ENCODE peak calls at places on chromosomes 12 and 14, in seven cellular contexts. G is WTC11, M is B cell, A is left lung, E is PC-3, F is lung, O is GM12865. B is an unnamed sample.

GRCh38 chr14:98548071-98548686 is 723.8 kb downstream of the BCL11B start:
- DNase-seq in M (no peak), A (no peak), O (peak), F (no peak), G (no peak), E (no peak), B (no peak)

GRCh38 chr14:68976160-68977067 is 2.7 kb downstream of the ACTN1 start:
- DNase-seq in F (no peak), M (no peak), A (no peak), G (no peak), E (no peak), O (no peak), B (no peak)

GRCh38 chr14:94176808-94177207 is 2.7 kb downstream of the PPP4R4 start:
- DNase-seq in A (no peak), E (no peak), O (no peak), M (no peak), F (no peak), G (no peak), B (no peak)

GRCh38 chr14:59630281-59630963 is 53.8 kb upstream of the CCDC175 start:
- DNase-seq in E (no peak), O (no peak), A (no peak), F (no peak), G (peak), M (no peak), B (peak)

GRCh38 chr12:56307221-56307965 is 7.3 kb upstream of the CS start:
- DNase-seq in O (no peak), E (no peak), G (no peak), F (no peak), A (no peak), M (no peak), B (no peak)

GRCh38 chr12:108356902-108357806 is 18.0 kb upstream of the CMKLR1 start:
- DNase-seq in M (no peak), O (no peak), E (no peak), G (no peak), A (no peak), F (no peak), B (no peak)

GRCh38 chr12:57342207-57342691 is 88.6 kb downstream of the R3HDM2 start:
- DNase-seq in F (peak), O (no peak), G (peak), A (peak), M (no peak), E (no peak), B (peak)

GRCh38 chr12:89875225-89875624 is 166.6 kb upstream of the ATP2B1 start:
- DNase-seq in O (no peak), F (no peak), A (no peak), G (no peak), M (no peak), E (no peak), B (no peak)

GRCh38 chr14:24241829-24242443 is 487 bp downstream of the TINF2 start:
- DNase-seq in M (peak), O (peak), F (peak), G (peak), E (peak), A (peak), B (peak)

GRCh38 chr12:107990325-107990724 is 138.8 kb upstream of the WSCD2 start:
- DNase-seq in O (peak), A (no peak), M (peak), G (peak), E (peak), F (no peak), B (peak)

GRCh38 chr12:57323402-57323801 is 72.4 kb upstream of the STAC3 start:
- DNase-seq in F (no peak), E (no peak), O (no peak), M (no peak), G (no peak), A (no peak), B (no peak)

GRCh38 chr12:111469406-111469805 is 63.7 kb downstream of the SH2B3 start:
- DNase-seq in O (no peak), E (no peak), M (no peak), G (no peak), A (no peak), F (no peak), B (no peak)

GRCh38 chr12:31732926-31733548 is 4.2 kb upstream of the AMN1 start:
- DNase-seq in G (peak), A (no peak), O (peak), M (no peak), F (no peak), E (peak), B (peak)

GRCh38 chr14:20278414-20278813 is 27.3 kb downstream of the TTC5 start:
- DNase-seq in O (no peak), M (no peak), E (peak), A (no peak), G (no peak), F (no peak), B (peak)

GRCh38 chr12:85322715-85323114 is 42.7 kb downstream of the ALX1 start:
- DNase-seq in M (no peak), O (peak), E (no peak), A (no peak), F (no peak), G (no peak), B (peak)

GRCh38 chr12:6096527-6096926 is 27.9 kb downstream of the VWF start:
- DNase-seq in O (no peak), A (no peak), F (no peak), E (no peak), M (no peak), G (no peak), B (peak)

GRCh38 chr12:124476011-124476400 is 91.4 kb downstream of the NCOR2 start:
- DNase-seq in A (no peak), E (no peak), O (no peak), G (no peak), M (no peak), F (no peak), B (no peak)

GRCh38 chr12:121259074-121259473 is 37.4 kb downstream of the CAMKK2 start:
- DNase-seq in E (no peak), F (no peak), O (no peak), G (no peak), A (no peak), M (no peak), B (no peak)

GRCh38 chr12:53951577-53952334 is 2.9 kb upstream of the HOXC12 start:
- DNase-seq in A (no peak), E (no peak), F (no peak), G (no peak), M (no peak), O (no peak), B (no peak)

GRCh38 chr14:37363661-37364060 is 165.9 kb downstream of the MIPOL1 start:
- DNase-seq in G (no peak), M (no peak), O (no peak), A (no peak), E (no peak), F (no peak), B (no peak)

GRCh38 chr14:63078606-63079005 is 33.3 kb upstream of the KCNH5 start:
- DNase-seq in A (no peak), G (no peak), E (peak), M (no peak), O (no peak), F (no peak), B (no peak)

GRCh38 chr12:3752096-3752709 is 706 bp downstream of the CRACR2A start:
- DNase-seq in O (peak), E (no peak), F (peak), G (no peak), M (peak), A (peak), B (peak)

GRCh38 chr12:64452559-64453329 is 824 bp downstream of the TBK1 start:
- DNase-seq in M (peak), O (peak), A (no peak), F (no peak), G (no peak), E (peak), B (peak)

GRCh38 chr12:89494411-89495231 is 30.0 kb downstream of the GALNT4 start:
- DNase-seq in F (no peak), G (no peak), A (no peak), O (peak), M (peak), E (no peak), B (no peak)

GRCh38 chr12:116924558-116925453 is 14.1 kb downstream of the FBXW8 start:
- DNase-seq in E (peak), G (no peak), A (no peak), O (peak), M (peak), F (no peak), B (peak)

GRCh38 chr12:3271146-3271545 is 194.0 kb downstream of the TSPAN9 start:
- DNase-seq in A (no peak), F (no peak), O (no peak), G (no peak), E (no peak), M (no peak), B (no peak)

GRCh38 chr12:122323311-122324019 is 57.2 kb upstream of the VPS33A start:
- DNase-seq in E (no peak), F (no peak), O (no peak), M (no peak), G (no peak), A (no peak), B (no peak)

GRCh38 chr12:52258335-52258901 is 16.0 kb upstream of the KRT86 start:
- DNase-seq in O (no peak), M (no peak), G (peak), F (no peak), A (no peak), E (no peak), B (peak)
- TF ChIP-seq CTCF in O (no peak), M (no peak), G (no peak), F (no peak), A (no peak), E (no peak), B (no peak)

DNA sequence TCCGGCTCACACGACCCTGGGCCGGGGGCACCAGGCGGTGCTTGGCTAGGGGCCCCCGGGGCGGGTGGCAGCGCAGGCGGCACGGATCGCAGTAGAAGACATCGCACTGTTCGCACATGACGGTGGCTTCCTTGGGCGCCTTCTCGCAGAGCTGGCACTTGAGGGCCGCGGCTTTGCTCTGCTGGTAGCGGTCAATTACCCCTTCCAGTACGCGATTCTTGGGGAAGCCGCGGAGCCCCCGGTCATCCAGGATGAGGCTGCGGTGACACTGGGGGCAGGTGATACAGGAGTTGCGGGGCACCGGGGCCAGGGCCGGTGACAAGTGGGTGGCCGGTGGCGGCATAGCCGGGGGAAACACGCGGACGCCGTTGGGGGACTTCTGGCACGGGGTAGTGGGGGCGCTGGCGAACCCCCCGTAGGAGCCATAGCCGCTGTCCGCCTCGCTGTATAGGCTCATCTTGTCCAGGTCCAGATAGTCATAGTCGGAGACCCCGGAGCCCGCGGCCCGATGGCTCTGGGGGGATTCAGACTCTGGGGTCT is 553 bp downstream of the TRIM9 start:
- DNase-seq in F (no peak), E (no peak), O (no peak), A (no peak), G (peak), M (no peak), B (no peak)
- TF ChIP-seq CTCF in F (no peak), E (no peak), O (no peak), A (no peak), G (no peak), M (no peak), B (no peak)

DNA sequence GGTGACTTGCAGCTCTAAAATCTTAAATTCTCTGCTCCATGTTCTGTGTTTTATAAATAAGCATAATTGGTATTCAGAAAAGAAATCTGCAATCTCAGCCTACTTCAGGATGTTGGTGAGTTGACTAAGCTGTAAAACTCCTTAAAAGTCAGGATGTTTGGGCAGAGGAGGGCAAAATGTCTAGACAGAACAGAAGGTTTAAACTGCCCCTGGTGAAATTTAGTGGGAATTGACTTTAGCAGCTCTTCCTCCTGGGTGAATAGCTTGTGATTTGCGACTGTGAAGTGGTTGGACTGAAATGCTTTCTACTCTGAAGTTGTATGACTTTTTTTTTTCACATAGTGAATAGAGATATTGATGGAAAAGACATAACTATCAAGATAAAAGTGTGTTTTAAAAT is 85.8 kb downstream of the CAND1 start:
- DNase-seq in G (no peak), M (no peak), A (no peak), O (no peak), F (no peak), E (peak), B (peak)
- TF ChIP-seq CTCF in G (no peak), M (no peak), A (no peak), O (no peak), F (no peak), E (no peak), B (peak)

DNA sequence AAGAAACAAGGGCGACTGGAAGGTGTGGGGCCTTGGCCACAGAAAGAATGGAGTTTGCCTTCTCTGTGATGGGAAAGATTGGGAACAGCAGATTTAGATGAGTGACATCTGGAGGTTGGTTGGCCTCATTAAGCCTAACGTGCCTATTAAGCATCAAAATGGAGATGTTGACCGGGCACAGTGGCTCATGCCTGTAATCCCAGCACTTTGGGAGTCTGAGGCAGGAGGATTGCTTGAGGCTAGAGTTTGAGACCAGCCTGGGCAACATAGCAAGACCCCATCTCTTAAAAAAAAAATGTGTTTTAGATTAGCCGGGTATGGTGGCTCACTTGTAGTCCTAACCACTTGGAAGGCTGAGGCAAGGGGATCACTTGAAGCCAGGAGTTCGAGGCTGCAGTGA is 171.9 kb downstream of the ETV6 start:
- DNase-seq in A (no peak), F (no peak), E (no peak), G (no peak), M (no peak), O (no peak), B (no peak)
- TF ChIP-seq CTCF in A (no peak), F (no peak), E (no peak), G (no peak), M (no peak), O (no peak), B (no peak)

DNA sequence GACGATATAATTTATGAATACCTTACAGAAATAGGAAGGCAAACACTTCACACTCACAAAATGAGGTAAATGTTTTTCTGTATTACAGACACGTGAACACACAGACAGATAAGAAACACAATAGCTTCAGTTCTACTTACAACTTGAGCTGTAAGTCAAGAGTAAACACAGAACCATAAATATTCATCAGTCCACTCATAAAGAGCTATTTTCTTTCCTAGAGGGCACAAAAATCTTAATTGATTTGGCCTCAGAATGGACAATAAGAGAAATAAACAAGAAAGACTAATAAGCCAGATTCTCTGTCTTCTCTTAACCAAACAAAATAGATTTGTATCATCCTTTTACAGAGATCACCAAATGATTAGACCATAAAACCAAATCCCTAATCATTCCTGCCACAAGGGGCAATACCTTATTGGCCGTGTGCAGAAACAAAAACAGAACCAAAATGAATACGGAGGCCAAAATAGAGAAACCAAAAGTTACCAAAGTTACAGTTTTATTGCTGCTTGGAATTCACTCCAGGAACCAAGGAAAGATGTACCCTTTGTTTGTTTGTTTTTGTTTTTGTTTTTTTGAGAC is 38.1 kb upstream of the GARIN2 start:
- DNase-seq in M (no peak), F (no peak), E (peak), A (no peak), G (no peak), O (no peak), B (no peak)
- TF ChIP-seq CTCF in M (no peak), F (no peak), E (peak), A (no peak), G (no peak), O (no peak), B (peak)

DNA sequence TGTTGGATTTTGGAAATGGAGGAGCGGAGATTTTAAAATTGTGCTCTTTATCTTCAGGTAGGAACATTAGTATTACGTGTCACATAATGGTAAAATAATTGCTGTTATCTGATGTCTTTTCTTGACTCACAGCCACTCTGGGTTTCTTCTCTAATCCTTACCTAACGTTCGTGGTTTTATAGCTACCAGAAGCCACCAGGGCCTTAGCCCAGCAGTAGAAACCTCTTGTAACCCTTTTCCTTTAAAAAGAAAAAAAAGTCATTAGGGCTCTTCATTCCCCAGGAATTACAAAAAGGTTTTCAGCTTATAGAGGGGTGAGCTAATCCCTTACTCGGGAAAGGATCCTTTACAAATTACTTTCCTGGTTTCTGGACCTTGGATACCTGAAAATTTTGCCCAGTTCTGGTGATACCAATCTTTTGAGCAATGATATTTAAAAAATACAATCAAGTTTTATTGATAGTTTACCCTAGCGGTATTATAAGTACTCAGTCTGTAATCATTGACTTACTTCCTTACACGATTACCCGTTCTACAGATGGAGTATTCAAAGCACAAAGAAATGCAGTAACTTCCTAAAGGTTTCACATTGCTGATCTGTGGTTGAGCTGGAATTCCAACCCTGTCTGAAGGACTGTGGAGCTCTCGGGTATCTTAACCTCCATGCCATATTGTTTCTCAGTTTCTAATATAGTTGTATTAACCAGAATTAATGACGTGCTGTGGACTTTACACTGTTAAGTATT is 1.6 kb downstream of the GABARAPL1 start:
- DNase-seq in M (no peak), G (no peak), F (no peak), A (no peak), E (peak), O (no peak), B (peak)
- TF ChIP-seq CTCF in M (no peak), G (no peak), F (no peak), A (no peak), E (no peak), O (no peak), B (no peak)

GRCh38 chr14:67487332-67487731 is 1.2 kb downstream of the TMEM229B start:
- DNase-seq in O (no peak), A (no peak), E (no peak), G (no peak), F (no peak), M (no peak), B (no peak)

GRCh38 chr14:67485501-67486095 is 2.9 kb downstream of the TMEM229B start:
- DNase-seq in O (no peak), G (no peak), A (no peak), M (no peak), E (no peak), F (no peak), B (peak)

GRCh38 chr14:67486890-67487289 is 1.6 kb downstream of the TMEM229B start:
- DNase-seq in A (no peak), F (no peak), M (no peak), G (no peak), E (no peak), O (no peak), B (no peak)

GRCh38 chr14:67482765-67483164 is 5.8 kb downstream of the TMEM229B start:
- DNase-seq in O (no peak), M (no peak), A (no peak), E (no peak), F (no peak), G (no peak), B (no peak)

DNA sequence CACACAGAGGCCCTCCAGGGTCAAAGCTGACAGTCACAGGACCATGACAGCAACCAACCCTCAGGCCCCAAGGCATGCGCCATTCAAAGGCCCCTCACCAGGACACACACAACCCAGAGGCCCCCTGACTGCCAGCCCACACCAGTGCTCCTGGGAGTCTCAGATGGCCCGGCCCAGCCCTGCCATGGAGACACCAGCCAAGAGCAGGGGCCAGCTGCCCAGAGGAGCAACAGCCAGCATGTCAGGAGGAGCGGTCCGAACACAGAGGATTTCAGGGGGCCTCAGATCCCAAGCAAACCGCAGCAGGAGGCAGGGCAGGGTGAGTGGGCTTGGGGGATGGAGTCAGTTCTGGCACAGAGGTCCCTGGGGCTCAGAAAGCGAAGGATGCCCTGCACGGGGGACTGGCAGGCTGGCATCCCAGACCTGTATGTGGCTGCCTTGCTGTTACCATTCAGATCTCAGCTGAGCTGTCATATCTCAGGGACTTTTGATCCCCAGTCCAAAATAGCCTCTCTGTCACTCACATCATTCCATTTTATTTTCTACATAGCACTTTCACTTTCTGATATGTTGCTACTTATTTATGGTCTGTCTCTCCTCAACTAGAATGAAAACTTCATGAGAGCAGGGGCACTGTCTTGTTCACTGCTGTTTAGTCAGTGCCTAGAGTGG is 4.8 kb downstream of the TMEM229B start:
- DNase-seq in O (peak), F (no peak), M (no peak), G (no peak), A (no peak), E (no peak), B (no peak)
- TF ChIP-seq CTCF in O (no peak), F (no peak), M (no peak), G (no peak), A (no peak), E (no peak), B (no peak)

B was measured in fibroblast of pulmonary artery.